ENCODE peak calls at places on chromosomes 6 and 20, in six cellular contexts. P is K562, R is endothelial cell of umbilical vein, U is esophagus muscularis mucosa, N is A549, J is tibial nerve. L is an unnamed sample.

GRCh38 chr6:133341607-133342158 is 100.5 kb downstream of the EYA4 start:
- DNase-seq in R (peak; percentile 76), U (no peak), J (no peak), P (no peak), N (peak; percentile 75), L (no peak)

GRCh38 chr6:137493218-137494038 is 766 bp downstream of the OLIG3 start:
- DNase-seq in N (no peak), J (no peak), P (no peak), R (no peak), U (peak; percentile 90), L (no peak)

GRCh38 chr6:7150381-7151064 is 42.8 kb downstream of the RREB1 start:
- DNase-seq in N (no peak), R (no peak), P (peak; percentile 87), U (no peak), J (no peak), L (no peak)

GRCh38 chr6:144216668-144217218 is 66.4 kb downstream of the STX11 start:
- DNase-seq in N (no peak), R (no peak), J (no peak), P (peak; percentile 82), U (no peak), L (peak; percentile 94)

GRCh38 chr6:169342655-169343054 is 89.0 kb upstream of the THBS2 start:
- DNase-seq in J (no peak), P (no peak), R (no peak), U (no peak), N (no peak), L (no peak)

GRCh38 chr20:43840382-43841070 is 74.1 kb upstream of the TOX2 start:
- DNase-seq in R (no peak), N (peak; percentile 40), J (no peak), U (no peak), P (peak; percentile 71), L (no peak)

GRCh38 chr20:56955673-56956072 is 310.8 kb downstream of the BMP7 start:
- DNase-seq in N (no peak), U (no peak), P (no peak), R (no peak), J (no peak), L (no peak)

GRCh38 chr6:53326372-53327016 is 22.3 kb downstream of the ELOVL5 start:
- DNase-seq in N (peak; percentile 76), P (no peak), R (peak; percentile 57), J (no peak), U (no peak), L (no peak)

GRCh38 chr6:57262901-57263694 is 41.0 kb upstream of the RAB23 start:
- DNase-seq in N (no peak), J (peak; percentile 16), P (no peak), R (peak; percentile 52), U (no peak), L (no peak)

GRCh38 chr6:81938014-81938761 is 185.7 kb upstream of the TENT5A start:
- DNase-seq in P (peak; percentile 66), J (no peak), R (peak; percentile 76), U (no peak), N (peak; percentile 70), L (no peak)

GRCh38 chr6:72748759-72749158 is 126.9 kb downstream of the KCNQ5 start:
- DNase-seq in J (no peak), N (peak; percentile 1), P (no peak), R (no peak), U (no peak), L (no peak)

GRCh38 chr6:151004415-151005024 is 139.0 kb downstream of the MTHFD1L start:
- DNase-seq in J (no peak), N (peak; percentile 75), P (no peak), U (no peak), R (peak; percentile 100), L (no peak)

GRCh38 chr20:25508083-25508770 is 77.1 kb downstream of the NINL start:
- DNase-seq in N (peak; percentile 90), R (peak; percentile 85), P (no peak), J (no peak), U (no peak), L (no peak)

GRCh38 chr6:82374481-82374880 is 10.9 kb downstream of the TPBG start:
- DNase-seq in U (no peak), J (no peak), P (no peak), R (no peak), N (peak; percentile 8), L (no peak)

GRCh38 chr6:39476151-39476550 is 153.6 kb upstream of the KCNK16 start:
- DNase-seq in N (no peak), P (no peak), R (no peak), U (no peak), J (no peak), L (no peak)

GRCh38 chr20:24948939-24949679 is at the start of gene CST7:
- DNase-seq in R (no peak), P (no peak), U (no peak), J (peak; percentile 36), N (no peak), L (peak; percentile 81)

GRCh38 chr20:63215101-63216040 is 560 bp downstream of the YTHDF1 start:
- DNase-seq in R (peak; percentile 66), U (no peak), N (peak; percentile 68), P (peak; percentile 78), J (no peak), L (peak; percentile 33)

GRCh38 chr6:150008588-150008987 is 16.7 kb downstream of the RAET1L start:
- DNase-seq in J (no peak), N (no peak), P (peak; percentile 64), R (no peak), U (no peak), L (no peak)

GRCh38 chr20:61340157-61340556 is 88.1 kb downstream of the CDH4 start:
- DNase-seq in N (no peak), R (no peak), P (no peak), U (no peak), J (no peak), L (no peak)

GRCh38 chr20:59042151-59042795 is at the start of gene PRELID3B:
- DNase-seq in J (peak; percentile 7), P (peak; percentile 63), N (peak; percentile 52), R (no peak), U (peak; percentile 87), L (no peak)
- TF ChIP-seq POLR2A in J (no peak), P (peak; percentile 65), N (peak; percentile 24), R (peak; percentile 62), U (peak; percentile 49), L (peak; percentile 67)

GRCh38 chr6:23170044-23170443 is 600.7 kb downstream of the HDGFL1 start:
- DNase-seq in U (no peak), N (no peak), R (no peak), P (no peak), J (no peak), L (no peak)

GRCh38 chr6:23174781-23175361 is 605.5 kb downstream of the HDGFL1 start:
- DNase-seq in U (no peak), N (peak; percentile 21), J (no peak), R (no peak), P (no peak), L (no peak)

GRCh38 chr6:23176471-23176870 is 607.1 kb downstream of the HDGFL1 start:
- DNase-seq in R (no peak), P (no peak), N (no peak), J (no peak), U (no peak), L (no peak)

GRCh38 chr6:23175391-23175790 is 606.0 kb downstream of the HDGFL1 start:
- DNase-seq in N (no peak), U (no peak), R (no peak), P (no peak), J (no peak), L (no peak)

GRCh38 chr6:23173231-23173630 is 603.9 kb downstream of the HDGFL1 start:
- DNase-seq in N (no peak), U (no peak), R (no peak), P (no peak), J (no peak), L (no peak)
- H3K9me3 ChIP-seq in N (no peaks in the 10 kb centered on the region), U (no peaks in the 10 kb centered on the region), R (no peaks in the 10 kb centered on the region), P (no peaks in the 10 kb centered on the region), J (no peaks in the 10 kb centered on the region), L (no peaks in the 10 kb centered on the region)

GRCh38 chr6:28977351-28978136 is 27.6 kb downstream of the ZNF311 start:
- DNase-seq in R (peak; percentile 37), N (no peak), P (no peak), J (no peak), U (no peak), L (no peak)
- TF ChIP-seq POLR2A in R (no peak), N (no peak), P (no peak), J (no peak), U (no peak), L (no peak)

DNA sequence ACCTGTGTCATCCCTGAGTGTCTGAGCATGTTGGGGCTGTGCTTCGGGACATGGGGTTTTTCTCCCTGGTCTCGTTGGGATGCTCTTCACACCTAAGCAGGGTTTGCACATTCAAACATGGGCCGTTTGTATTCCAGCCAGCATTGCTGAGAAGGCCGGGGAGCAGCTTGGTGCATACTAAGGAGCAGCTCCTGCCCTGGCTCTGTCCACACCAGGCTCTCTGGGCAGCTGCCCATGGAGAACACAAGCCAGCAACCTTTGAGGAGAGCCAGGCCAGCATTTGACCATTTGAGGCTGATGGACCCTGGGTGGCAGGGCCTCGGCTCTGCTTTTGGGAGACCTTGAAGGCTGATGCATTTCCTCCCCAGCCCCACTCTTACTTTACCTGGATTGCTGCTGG is 92.1 kb downstream of the PHACTR3 start:
- DNase-seq in J (no peak), P (no peak), R (no peak), U (no peak), N (no peak), L (no peak)
- H3K9me3 ChIP-seq in J (no peaks in the 10 kb centered on the region), P (no peaks in the 10 kb centered on the region), R (peaks cover 1% of the 10 kb centered on the region), U (no peaks in the 10 kb centered on the region), N (no peaks in the 10 kb centered on the region), L (no peaks in the 10 kb centered on the region)

GRCh38 chr6:78995346-78995745 is 82.7 kb downstream of the PHIP start:
- DNase-seq in R (no peak), U (no peak), P (no peak), J (no peak), N (no peak), L (no peak)
- TF ChIP-seq POLR2A in R (no peak), U (no peak), P (no peak), J (no peak), N (no peak), L (no peak)

GRCh38 chr6:163466839-163467390 is 52.4 kb downstream of the QKI start:
- DNase-seq in N (no peak), J (no peak), R (no peak), P (no peak), U (no peak), L (no peak)

GRCh38 chr6:163469459-163469858 is 54.9 kb downstream of the QKI start:
- DNase-seq in R (no peak), U (no peak), P (no peak), J (no peak), N (no peak), L (no peak)

GRCh38 chr6:163474581-163474980 is 60.1 kb downstream of the QKI start:
- DNase-seq in N (no peak), J (no peak), U (no peak), R (no peak), P (no peak), L (no peak)

GRCh38 chr6:163470611-163471010 is 56.1 kb downstream of the QKI start:
- DNase-seq in P (no peak), J (no peak), R (no peak), N (no peak), U (no peak), L (no peak)
- H3K9me3 ChIP-seq in P (peaks cover 11% of the 10 kb centered on the region), J (no peaks in the 10 kb centered on the region), R (no peaks in the 10 kb centered on the region), N (peaks cover 16% of the 10 kb centered on the region), U (peaks cover 8% of the 10 kb centered on the region), L (no peaks in the 10 kb centered on the region)